ENCODE peak calls at places on chromosomes 5 and 9, in six cellular contexts. F is ovary, K is astrocyte, A is HFF-Myc, Q is lower lobe of right lung, S is BJ. H is an unnamed sample.

GRCh38 chr5:102582706-102583105 is 83.9 kb upstream of the SLCO6A1 start:
- DNase-seq in A (no peak), K (peak), S (no peak), F (no peak), Q (no peak), H (no peak)

GRCh38 chr5:81239613-81240012 is 6.5 kb downstream of the CKMT2 start:
- DNase-seq in K (no peak), Q (no peak), F (no peak), S (no peak), A (no peak), H (no peak)

GRCh38 chr5:159412284-159413046 is 82.2 kb upstream of the IL12B start:
- DNase-seq in Q (no peak), K (no peak), F (no peak), S (no peak), A (no peak), H (peak)

GRCh38 chr9:81685763-81686613 is 3.4 kb downstream of the TLE1 start:
- DNase-seq in Q (no peak), S (no peak), A (no peak), K (peak), F (no peak), H (no peak)

GRCh38 chr5:94746731-94747124 is 128.3 kb downstream of the SLF1 start:
- DNase-seq in S (no peak), A (no peak), K (peak), F (no peak), Q (no peak), H (no peak)

GRCh38 chr5:106732624-106733023 is 938.1 kb downstream of the EFNA5 start:
- DNase-seq in Q (no peak), S (no peak), A (no peak), K (no peak), F (no peak), H (no peak)

GRCh38 chr9:109117856-109118801 is 1.6 kb downstream of the TMEM245 start:
- DNase-seq in A (no peak), K (peak), F (no peak), S (no peak), Q (no peak), H (peak)

GRCh38 chr9:97529363-97530076 is 28.1 kb downstream of the TMOD1 start:
- DNase-seq in S (no peak), A (no peak), Q (no peak), F (no peak), K (no peak), H (no peak)

GRCh38 chr9:72149231-72149975 is at the start of gene GDA:
- DNase-seq in S (no peak), A (no peak), K (no peak), Q (no peak), F (no peak), H (no peak)

GRCh38 chr5:139016186-139016585 is 141.1 kb upstream of the LRRTM2 start:
- DNase-seq in K (peak), Q (no peak), A (no peak), F (no peak), S (no peak), H (no peak)

GRCh38 chr5:120576588-120576987 is 112.5 kb downstream of the PRR16 start:
- DNase-seq in A (no peak), Q (no peak), K (no peak), S (no peak), F (no peak), H (no peak)

DNA sequence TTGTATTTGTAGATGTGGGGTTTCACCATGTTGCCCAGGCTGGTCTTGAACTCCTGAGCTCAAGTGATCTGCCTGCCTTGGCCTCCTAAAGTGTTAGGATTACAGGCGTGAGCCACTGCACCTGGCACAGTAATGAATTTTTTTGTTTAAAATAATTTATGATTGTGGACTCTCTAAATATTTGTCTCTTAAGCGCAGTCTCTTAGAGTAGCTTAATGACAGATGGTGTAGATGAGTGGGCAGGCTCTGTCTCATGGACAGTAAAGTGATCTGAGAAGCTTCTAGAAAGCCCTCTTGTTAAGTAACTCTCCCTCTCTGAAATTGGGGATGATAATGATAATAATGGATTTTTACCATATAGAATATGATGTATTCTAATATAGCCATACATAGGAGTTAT is 47.5 kb upstream of the KIAA1958 start:
- DNase-seq in A (no peak), Q (no peak), S (no peak), K (no peak), F (no peak), H (no peak)
- H3K4me3 ChIP-seq in A (no peak), Q (no peak), S (no peak), K (no peak), F (no peak), H (no peak)

GRCh38 chr5:149147673-149148072 is 6.4 kb downstream of the ABLIM3 start:
- DNase-seq in K (no peak), F (no peak), S (no peak), Q (no peak), A (no peak), H (no peak)
- H3K4me3 ChIP-seq in K (no peak), F (no peak), S (no peak), Q (no peak), A (no peak), H (no peak)

DNA sequence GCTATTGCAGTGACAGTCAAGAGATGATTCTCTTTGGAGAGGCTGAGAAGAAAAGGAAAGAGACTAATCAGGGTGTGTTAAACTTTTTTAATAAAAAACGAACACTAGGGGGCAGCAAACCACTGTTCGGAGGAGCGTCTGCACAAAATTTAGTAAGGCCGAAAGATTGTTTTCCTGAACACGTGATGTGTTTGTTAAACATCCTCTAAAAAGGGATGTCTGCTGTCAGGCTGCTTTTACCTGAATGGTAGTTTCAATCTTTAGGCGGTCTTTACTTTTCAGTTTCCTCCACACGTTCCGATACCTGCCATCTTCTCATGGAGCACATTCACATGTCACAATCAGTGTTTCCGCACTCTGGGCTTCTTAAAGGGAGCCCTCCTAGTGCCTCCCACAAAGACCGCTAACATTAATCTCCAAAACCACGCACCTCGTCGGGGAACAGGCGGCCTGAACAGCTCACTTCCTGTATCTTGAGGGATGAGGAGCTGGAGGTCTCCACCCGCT is 125.2 kb downstream of the GPBP1 start:
- DNase-seq in A (peak), Q (no peak), K (peak), S (peak), F (peak), H (peak)
- H3K4me3 ChIP-seq in A (no peak), Q (peak), K (no peak), S (no peak), F (no peak), H (peak)

GRCh38 chr5:57036621-57037160 is 84.8 kb upstream of the MIER3 start:
- DNase-seq in F (no peak), K (no peak), Q (no peak), S (no peak), A (no peak), H (no peak)
- H3K4me3 ChIP-seq in F (no peak), K (no peak), Q (no peak), S (no peak), A (no peak), H (no peak)